ENCODE peak calls at places on chromosomes 2 and 18, in five cellular contexts. H is ELR, P is GM10248, K is RWPE1, N is BJ. S is an unnamed sample.

GRCh38 chr2:16330571-16331351 is 334.9 kb downstream of the CYRIA start:
- DNase-seq in H (no peak), P (no peak), K (no peak), N (no peak), S (no peak)

GRCh38 chr18:12308386-12309100 is 502 bp downstream of the TUBB6 start:
- DNase-seq in H (peak), P (peak), K (peak), N (peak), S (no peak)

GRCh38 chr2:44551001-44551400 is 189.3 kb downstream of the CAMKMT start:
- DNase-seq in H (no peak), P (no peak), K (no peak), N (no peak), S (no peak)

GRCh38 chr2:42116195-42117181 is 52.7 kb upstream of the EML4 start:
- DNase-seq in H (no peak), P (no peak), K (no peak), N (peak), S (no peak)

GRCh38 chr18:33839452-33840225 is 261.6 kb downstream of the ASXL3 start:
- DNase-seq in H (peak), P (peak), K (peak), N (no peak), S (peak)

GRCh38 chr2:99821572-99822369 is 320.6 kb downstream of the AFF3 start:
- DNase-seq in H (peak), P (no peak), K (no peak), N (no peak), S (no peak)

GRCh38 chr18:62187543-62188378 is 706 bp downstream of the RELCH start:
- DNase-seq in H (peak), P (peak), K (no peak), N (no peak), S (peak)

GRCh38 chr2:156563994-156564753 is 128.0 kb downstream of the GPD2 start:
- DNase-seq in H (peak), P (no peak), K (no peak), N (no peak), S (no peak)

GRCh38 chr2:28378679-28379392 is 13.8 kb upstream of the FOSL2 start:
- DNase-seq in H (no peak), P (no peak), K (no peak), N (no peak), S (no peak)

GRCh38 chr2:236352761-236353593 is 88.8 kb upstream of the ASB18 start:
- DNase-seq in H (peak), P (peak), K (peak), N (no peak), S (peak)

GRCh38 chr2:112582314-112582746 is 2.1 kb upstream of the CHCHD5 start:
- DNase-seq in H (peak), P (no peak), K (peak), N (no peak), S (peak)

GRCh38 chr2:42900226-42900744 is 107.9 kb upstream of the HAAO start:
- DNase-seq in H (no peak), P (no peak), K (no peak), N (no peak), S (no peak)

GRCh38 chr2:13581471-13581870 is 864.7 kb downstream of the TRIB2 start:
- DNase-seq in H (peak), P (no peak), K (no peak), N (no peak), S (no peak)

GRCh38 chr2:151953467-151953866 is 125.2 kb upstream of the ARL5A start:
- DNase-seq in H (no peak), P (no peak), K (no peak), N (no peak), S (no peak)

GRCh38 chr18:62505669-62506494 is 16.9 kb upstream of the ZCCHC2 start:
- DNase-seq in H (peak), P (peak), K (no peak), N (no peak), S (no peak)

GRCh38 chr2:179642462-179642861 is 218.9 kb downstream of the ZNF385B start:
- DNase-seq in H (no peak), P (no peak), K (no peak), N (no peak), S (no peak)

GRCh38 chr2:31317387-31317786 is 83.4 kb downstream of the EHD3 start:
- DNase-seq in H (no peak), P (no peak), K (no peak), N (no peak), S (no peak)

GRCh38 chr18:9055185-9055584 is 47.3 kb upstream of the NDUFV2 start:
- DNase-seq in H (peak), P (peak), K (peak), N (peak), S (no peak)

GRCh38 chr18:58606236-58606635 is 22.7 kb downstream of the ALPK2 start:
- DNase-seq in H (no peak), P (no peak), K (no peak), N (no peak), S (no peak)

GRCh38 chr2:79235135-79235534 is 75.6 kb upstream of the REG3A start:
- DNase-seq in H (peak), P (no peak), K (no peak), N (no peak), S (no peak)

GRCh38 chr2:220504890-220505564 is 877.6 kb downstream of the SLC4A3 start:
- DNase-seq in H (peak), P (no peak), K (peak), N (no peak), S (peak)

GRCh38 chr2:61340242-61340641 is 130.6 kb downstream of the USP34 start:
- DNase-seq in H (peak), P (no peak), K (peak), N (no peak), S (no peak)

GRCh38 chr18:48627216-48627615 is 88.4 kb downstream of the CTIF start:
- DNase-seq in H (peak), P (no peak), K (no peak), N (no peak), S (no peak)

GRCh38 chr2:64697286-64698023 is 43.7 kb upstream of the SERTAD2 start:
- DNase-seq in H (no peak), P (no peak), K (no peak), N (no peak), S (no peak)

GRCh38 chr2:173963817-173964564 is 1.2 kb downstream of the SP3 start:
- DNase-seq in H (peak), P (peak), K (peak), N (peak), S (peak)

GRCh38 chr2:173090973-173091660 is 15.5 kb downstream of the MAP3K20 start:
- DNase-seq in H (no peak), P (no peak), K (no peak), N (no peak), S (no peak)